ENCODE peak calls at places on chromosomes 11 and 22, in eight cellular contexts. One of them, this sample, is unnamed.

GRCh38 chr11:35031869-35032268 is 107.1 kb upstream of the CD44 start:
- DNase-seq in breast epithelium: no peak
- DNase-seq in testis: no peak
- DNase-seq in RWPE2: peak
- DNase-seq in activated gamma-delta T cell treated with anti-CD3 and anti-CD28 coated beads, Interleukin-2, amount 50 U/mL, for 16 hours: no peak
- DNase-seq in activated CD4-positive, alpha-beta T cell treated with anti-CD3 and anti-CD28 coated beads for 48 hours: no peak
- DNase-seq in GM23338: no peak
- DNase-seq in cardiac muscle cell: no peak
- DNase-seq in this sample: no peak

GRCh38 chr11:8631395-8632110 is 37.5 kb upstream of the STK33 start:
- DNase-seq in breast epithelium: no peak
- DNase-seq in testis: peak
- DNase-seq in RWPE2: no peak
- DNase-seq in activated gamma-delta T cell treated with anti-CD3 and anti-CD28 coated beads, Interleukin-2, amount 50 U/mL, for 16 hours: no peak
- DNase-seq in activated CD4-positive, alpha-beta T cell treated with anti-CD3 and anti-CD28 coated beads for 48 hours: no peak
- DNase-seq in GM23338: no peak
- DNase-seq in cardiac muscle cell: no peak
- DNase-seq in this sample: no peak

GRCh38 chr11:72237112-72237931 is 6.7 kb downstream of the PHOX2A start:
- DNase-seq in breast epithelium: no peak
- DNase-seq in testis: peak
- DNase-seq in RWPE2: no peak
- DNase-seq in activated gamma-delta T cell treated with anti-CD3 and anti-CD28 coated beads, Interleukin-2, amount 50 U/mL, for 16 hours: no peak
- DNase-seq in activated CD4-positive, alpha-beta T cell treated with anti-CD3 and anti-CD28 coated beads for 48 hours: no peak
- DNase-seq in GM23338: no peak
- DNase-seq in cardiac muscle cell: no peak
- DNase-seq in this sample: no peak

GRCh38 chr22:30649430-30650007 is 13.9 kb downstream of the SLC35E4 start:
- DNase-seq in breast epithelium: no peak
- DNase-seq in testis: no peak
- DNase-seq in RWPE2: no peak
- DNase-seq in activated gamma-delta T cell treated with anti-CD3 and anti-CD28 coated beads, Interleukin-2, amount 50 U/mL, for 16 hours: peak
- DNase-seq in activated CD4-positive, alpha-beta T cell treated with anti-CD3 and anti-CD28 coated beads for 48 hours: peak
- DNase-seq in GM23338: no peak
- DNase-seq in cardiac muscle cell: no peak
- DNase-seq in this sample: peak

GRCh38 chr22:50191041-50191740 is 5.5 kb downstream of the TRABD start:
- DNase-seq in breast epithelium: no peak
- DNase-seq in testis: no peak
- DNase-seq in RWPE2: no peak
- DNase-seq in activated gamma-delta T cell treated with anti-CD3 and anti-CD28 coated beads, Interleukin-2, amount 50 U/mL, for 16 hours: peak
- DNase-seq in activated CD4-positive, alpha-beta T cell treated with anti-CD3 and anti-CD28 coated beads for 48 hours: peak
- DNase-seq in GM23338: no peak
- DNase-seq in cardiac muscle cell: peak
- DNase-seq in this sample: no peak

GRCh38 chr11:69187540-69188065 is 31.9 kb downstream of the SMIM38 start:
- DNase-seq in breast epithelium: no peak
- DNase-seq in testis: no peak
- DNase-seq in RWPE2: no peak
- DNase-seq in activated gamma-delta T cell treated with anti-CD3 and anti-CD28 coated beads, Interleukin-2, amount 50 U/mL, for 16 hours: no peak
- DNase-seq in activated CD4-positive, alpha-beta T cell treated with anti-CD3 and anti-CD28 coated beads for 48 hours: no peak
- DNase-seq in GM23338: no peak
- DNase-seq in cardiac muscle cell: no peak
- DNase-seq in this sample: no peak

GRCh38 chr11:64222651-64223000 is 3.4 kb downstream of the TRPT1 start:
- DNase-seq in breast epithelium: no peak
- DNase-seq in testis: no peak
- DNase-seq in RWPE2: no peak
- DNase-seq in activated gamma-delta T cell treated with anti-CD3 and anti-CD28 coated beads, Interleukin-2, amount 50 U/mL, for 16 hours: no peak
- DNase-seq in activated CD4-positive, alpha-beta T cell treated with anti-CD3 and anti-CD28 coated beads for 48 hours: no peak
- DNase-seq in GM23338: no peak
- DNase-seq in cardiac muscle cell: no peak
- DNase-seq in this sample: no peak

GRCh38 chr11:35602160-35602793 is 16.0 kb upstream of the FJX1 start:
- DNase-seq in breast epithelium: no peak
- DNase-seq in testis: no peak
- DNase-seq in RWPE2: no peak
- DNase-seq in activated gamma-delta T cell treated with anti-CD3 and anti-CD28 coated beads, Interleukin-2, amount 50 U/mL, for 16 hours: no peak
- DNase-seq in activated CD4-positive, alpha-beta T cell treated with anti-CD3 and anti-CD28 coated beads for 48 hours: no peak
- DNase-seq in GM23338: no peak
- DNase-seq in cardiac muscle cell: no peak
- DNase-seq in this sample: no peak

GRCh38 chr11:70038034-70038834 is 39.9 kb upstream of the ANO1 start:
- DNase-seq in breast epithelium: no peak
- DNase-seq in testis: no peak
- DNase-seq in RWPE2: no peak
- DNase-seq in activated gamma-delta T cell treated with anti-CD3 and anti-CD28 coated beads, Interleukin-2, amount 50 U/mL, for 16 hours: no peak
- DNase-seq in activated CD4-positive, alpha-beta T cell treated with anti-CD3 and anti-CD28 coated beads for 48 hours: no peak
- DNase-seq in GM23338: no peak
- DNase-seq in cardiac muscle cell: no peak
- DNase-seq in this sample: no peak

GRCh38 chr22:45212306-45212709 is 28.4 kb downstream of the KIAA0930 start:
- DNase-seq in breast epithelium: peak
- DNase-seq in testis: peak
- DNase-seq in RWPE2: peak
- DNase-seq in activated gamma-delta T cell treated with anti-CD3 and anti-CD28 coated beads, Interleukin-2, amount 50 U/mL, for 16 hours: no peak
- DNase-seq in activated CD4-positive, alpha-beta T cell treated with anti-CD3 and anti-CD28 coated beads for 48 hours: no peak
- DNase-seq in GM23338: peak
- DNase-seq in cardiac muscle cell: peak
- DNase-seq in this sample: peak

GRCh38 chr22:33853200-33854097 is 66.8 kb downstream of the LARGE1 start:
- DNase-seq in breast epithelium: peak
- DNase-seq in testis: peak
- DNase-seq in RWPE2: no peak
- DNase-seq in activated gamma-delta T cell treated with anti-CD3 and anti-CD28 coated beads, Interleukin-2, amount 50 U/mL, for 16 hours: no peak
- DNase-seq in activated CD4-positive, alpha-beta T cell treated with anti-CD3 and anti-CD28 coated beads for 48 hours: no peak
- DNase-seq in GM23338: peak
- DNase-seq in cardiac muscle cell: peak
- DNase-seq in this sample: peak

GRCh38 chr22:30511109-30511508 is 5.6 kb upstream of the SEC14L4 start:
- DNase-seq in breast epithelium: no peak
- DNase-seq in testis: no peak
- DNase-seq in RWPE2: no peak
- DNase-seq in activated gamma-delta T cell treated with anti-CD3 and anti-CD28 coated beads, Interleukin-2, amount 50 U/mL, for 16 hours: no peak
- DNase-seq in activated CD4-positive, alpha-beta T cell treated with anti-CD3 and anti-CD28 coated beads for 48 hours: no peak
- DNase-seq in GM23338: no peak
- DNase-seq in cardiac muscle cell: no peak
- DNase-seq in this sample: no peak

GRCh38 chr11:17986007-17986710 is 26.7 kb downstream of the SERGEF start:
- DNase-seq in breast epithelium: no peak
- DNase-seq in testis: peak
- DNase-seq in RWPE2: no peak
- DNase-seq in activated gamma-delta T cell treated with anti-CD3 and anti-CD28 coated beads, Interleukin-2, amount 50 U/mL, for 16 hours: no peak
- DNase-seq in activated CD4-positive, alpha-beta T cell treated with anti-CD3 and anti-CD28 coated beads for 48 hours: no peak
- DNase-seq in GM23338: no peak
- DNase-seq in cardiac muscle cell: no peak
- DNase-seq in this sample: peak

GRCh38 chr11:70912226-70912840 is 340.0 kb downstream of the SHANK2 start:
- DNase-seq in breast epithelium: no peak
- DNase-seq in testis: no peak
- DNase-seq in RWPE2: no peak
- DNase-seq in activated gamma-delta T cell treated with anti-CD3 and anti-CD28 coated beads, Interleukin-2, amount 50 U/mL, for 16 hours: no peak
- DNase-seq in activated CD4-positive, alpha-beta T cell treated with anti-CD3 and anti-CD28 coated beads for 48 hours: peak
- DNase-seq in GM23338: no peak
- DNase-seq in cardiac muscle cell: no peak
- DNase-seq in this sample: no peak

GRCh38 chr11:118625976-118626375 is 18.6 kb downstream of the PHLDB1 start:
- DNase-seq in breast epithelium: no peak
- DNase-seq in testis: no peak
- DNase-seq in RWPE2: no peak
- DNase-seq in activated gamma-delta T cell treated with anti-CD3 and anti-CD28 coated beads, Interleukin-2, amount 50 U/mL, for 16 hours: no peak
- DNase-seq in activated CD4-positive, alpha-beta T cell treated with anti-CD3 and anti-CD28 coated beads for 48 hours: no peak
- DNase-seq in GM23338: peak
- DNase-seq in cardiac muscle cell: no peak
- DNase-seq in this sample: no peak

GRCh38 chr11:44797886-44798683 is 71.3 kb downstream of the TSPAN18 start:
- DNase-seq in breast epithelium: no peak
- DNase-seq in testis: no peak
- DNase-seq in RWPE2: no peak
- DNase-seq in activated gamma-delta T cell treated with anti-CD3 and anti-CD28 coated beads, Interleukin-2, amount 50 U/mL, for 16 hours: no peak
- DNase-seq in activated CD4-positive, alpha-beta T cell treated with anti-CD3 and anti-CD28 coated beads for 48 hours: no peak
- DNase-seq in GM23338: peak
- DNase-seq in cardiac muscle cell: no peak
- DNase-seq in this sample: no peak

This sample was measured in left ventricle myocardium inferior.